ENCODE peak calls at places on chromosome 19, in five cellular contexts. One of them, this sample, is unnamed.

GRCh38 chr19:48878219-48879024 is 6.2 kb downstream of the PPP1R15A start:
- DNase-seq in prostate gland: no peak
- DNase-seq in SK-N-SH: no peak
- DNase-seq in stomach: peak; percentile 59
- DNase-seq in H1: no peak
- DNase-seq in this sample: no peak

GRCh38 chr19:47499371-47499770 is 15.4 kb upstream of the KPTN start:
- DNase-seq in stomach: no peak
- DNase-seq in H1: no peak
- DNase-seq in prostate gland: no peak
- DNase-seq in SK-N-SH: no peak
- DNase-seq in this sample: no peak

GRCh38 chr19:5141278-5141925 is 172.5 kb downstream of the KDM4B start:
- DNase-seq in prostate gland: no peak
- DNase-seq in stomach: no peak
- DNase-seq in SK-N-SH: no peak
- DNase-seq in H1: no peak
- DNase-seq in this sample: no peak

GRCh38 chr19:21532904-21533303 is 27.5 kb downstream of the ZNF429 start:
- DNase-seq in SK-N-SH: no peak
- DNase-seq in H1: no peak
- DNase-seq in stomach: no peak
- DNase-seq in prostate gland: no peak
- DNase-seq in this sample: no peak

GRCh38 chr19:42532881-42533280 is 4.6 kb upstream of the CEACAM1 start:
- DNase-seq in SK-N-SH: no peak
- DNase-seq in prostate gland: no peak
- DNase-seq in stomach: no peak
- DNase-seq in H1: peak; percentile 33
- DNase-seq in this sample: no peak

GRCh38 chr19:57620673-57621348 is 6.8 kb downstream of the ZNF134 start:
- DNase-seq in prostate gland: no peak
- DNase-seq in SK-N-SH: no peak
- DNase-seq in H1: no peak
- DNase-seq in stomach: no peak
- DNase-seq in this sample: no peak

GRCh38 chr19:46126086-46126485 is 1.6 kb upstream of the IGFL3 start:
- DNase-seq in prostate gland: no peak
- DNase-seq in SK-N-SH: no peak
- DNase-seq in stomach: no peak
- DNase-seq in H1: no peak
- DNase-seq in this sample: no peak

GRCh38 chr19:58475714-58476497 is at the start of gene ZNF446:
- DNase-seq in stomach: peak; percentile 97
- DNase-seq in H1: peak; percentile 93
- DNase-seq in SK-N-SH: peak; percentile 94
- DNase-seq in prostate gland: peak; percentile 94
- DNase-seq in this sample: peak; percentile 97

GRCh38 chr19:16200038-16200775 is 2.5 kb downstream of the AP1M1 start:
- DNase-seq in prostate gland: no peak
- DNase-seq in stomach: no peak
- DNase-seq in H1: no peak
- DNase-seq in SK-N-SH: no peak
- DNase-seq in this sample: no peak

GRCh38 chr19:31214086-31214485 is 135.2 kb downstream of the TSHZ3 start:
- DNase-seq in prostate gland: peak; percentile 38
- DNase-seq in stomach: peak; percentile 63
- DNase-seq in H1: no peak
- DNase-seq in SK-N-SH: peak; percentile 27
- DNase-seq in this sample: no peak

GRCh38 chr19:20359933-20360720 is 193.1 kb downstream of the ZNF486 start:
- DNase-seq in prostate gland: peak; percentile 12
- DNase-seq in H1: peak; percentile 88
- DNase-seq in stomach: no peak
- DNase-seq in SK-N-SH: peak; percentile 57
- DNase-seq in this sample: no peak

GRCh38 chr19:42985588-42985987 is 40.7 kb downstream of the PSG11 start:
- DNase-seq in SK-N-SH: no peak
- DNase-seq in stomach: no peak
- DNase-seq in H1: no peak
- DNase-seq in prostate gland: no peak
- DNase-seq in this sample: no peak

GRCh38 chr19:50933640-50934039 is 19.2 kb downstream of the KLK5 start:
- DNase-seq in stomach: no peak
- DNase-seq in prostate gland: no peak
- DNase-seq in H1: no peak
- DNase-seq in SK-N-SH: no peak
- DNase-seq in this sample: no peak

GRCh38 chr19:46659151-46660007 is 1.6 kb downstream of the DACT3 start:
- DNase-seq in prostate gland: no peak
- DNase-seq in H1: peak; percentile 71
- DNase-seq in SK-N-SH: peak; percentile 71
- DNase-seq in stomach: no peak
- DNase-seq in this sample: no peak

GRCh38 chr19:33186431-33186830 is 7.7 kb upstream of the LRP3 start:
- DNase-seq in H1: no peak
- DNase-seq in stomach: no peak
- DNase-seq in prostate gland: no peak
- DNase-seq in SK-N-SH: no peak
- DNase-seq in this sample: no peak

GRCh38 chr19:5623397-5624153 is 692 bp downstream of the SAFB start:
- DNase-seq in stomach: no peak
- DNase-seq in prostate gland: no peak
- DNase-seq in SK-N-SH: peak; percentile 55
- DNase-seq in H1: no peak
- DNase-seq in this sample: no peak

GRCh38 chr19:3458229-3458555 is 22.1 kb downstream of the SMIM24 start:
- DNase-seq in SK-N-SH: no peak
- DNase-seq in prostate gland: no peak
- DNase-seq in H1: no peak
- DNase-seq in stomach: no peak
- DNase-seq in this sample: no peak

GRCh38 chr19:6108721-6109633 is 1.3 kb downstream of the RFX2 start:
- DNase-seq in SK-N-SH: peak; percentile 61
- DNase-seq in prostate gland: peak; percentile 36
- DNase-seq in H1: peak; percentile 54
- DNase-seq in stomach: peak; percentile 32
- DNase-seq in this sample: no peak

GRCh38 chr19:5191091-5191490 is 149.5 kb downstream of the PTPRS start:
- DNase-seq in stomach: no peak
- DNase-seq in H1: no peak
- DNase-seq in prostate gland: no peak
- DNase-seq in SK-N-SH: no peak
- DNase-seq in this sample: no peak

GRCh38 chr19:31348416-31349159 is 648 bp downstream of the TSHZ3 start:
- DNase-seq in stomach: no peak
- DNase-seq in SK-N-SH: peak; percentile 56
- DNase-seq in H1: peak; percentile 54
- DNase-seq in prostate gland: peak; percentile 24
- DNase-seq in this sample: no peak

GRCh38 chr19:13044160-13044853 is 49.0 kb downstream of the NFIX start:
- DNase-seq in H1: no peak
- DNase-seq in prostate gland: no peak
- DNase-seq in SK-N-SH: no peak
- DNase-seq in stomach: no peak
- DNase-seq in this sample: no peak

GRCh38 chr19:45781282-45782161 is 768 bp downstream of the DMPK start:
- DNase-seq in SK-N-SH: no peak
- DNase-seq in H1: no peak
- DNase-seq in stomach: peak; percentile 72
- DNase-seq in prostate gland: peak; percentile 52
- DNase-seq in this sample: no peak

GRCh38 chr19:19661675-19662251 is 1.7 kb downstream of the ATP13A1 start:
- DNase-seq in prostate gland: no peak
- DNase-seq in SK-N-SH: peak; percentile 60
- DNase-seq in stomach: no peak
- DNase-seq in H1: peak; percentile 30
- DNase-seq in this sample: peak; percentile 75

GRCh38 chr19:35756373-35757230 is at the start of gene HSPB6:
- DNase-seq in stomach: peak; percentile 35
- DNase-seq in prostate gland: no peak
- DNase-seq in H1: no peak
- DNase-seq in SK-N-SH: no peak
- DNase-seq in this sample: peak; percentile 92

GRCh38 chr19:48424694-48425219 is 21.0 kb upstream of the GRWD1 start:
- DNase-seq in SK-N-SH: no peak
- DNase-seq in H1: no peak
- DNase-seq in stomach: no peak
- DNase-seq in prostate gland: no peak
- DNase-seq in this sample: no peak

GRCh38 chr19:18610556-18611326 is 1.9 kb upstream of the TMEM59L start:
- DNase-seq in SK-N-SH: peak; percentile 43
- DNase-seq in stomach: no peak
- DNase-seq in prostate gland: no peak
- DNase-seq in H1: peak; percentile 66
- DNase-seq in this sample: no peak
- TF ChIP-seq POLR2AphosphoS5 in SK-N-SH: no peak
- TF ChIP-seq POLR2AphosphoS5 in stomach: no peak
- TF ChIP-seq POLR2AphosphoS5 in prostate gland: no peak
- TF ChIP-seq POLR2AphosphoS5 in H1: no peak
- TF ChIP-seq POLR2AphosphoS5 in this sample: no peak

DNA sequence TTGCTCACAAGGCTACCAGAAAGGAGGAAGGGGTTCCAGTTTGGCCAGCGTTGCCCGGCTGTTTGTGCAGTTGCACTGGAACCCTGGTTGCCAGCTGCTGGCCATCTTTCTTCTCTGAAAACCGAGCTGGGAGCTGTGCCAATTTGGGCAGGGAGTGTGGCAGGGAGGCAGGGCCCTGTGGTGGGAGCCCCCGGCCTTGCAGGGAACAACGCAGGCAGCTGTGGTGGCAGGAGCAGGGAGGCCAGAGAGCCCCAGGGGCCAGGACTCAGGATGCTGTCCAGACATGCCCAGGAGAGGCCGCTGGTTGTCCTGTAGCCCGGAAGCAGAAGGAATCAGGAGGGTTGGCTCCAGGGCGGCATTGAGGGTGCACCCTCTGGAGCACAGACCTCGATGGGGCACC is 4.8 kb downstream of the KMT5C start:
- DNase-seq in stomach: no peak
- DNase-seq in H1: no peak
- DNase-seq in prostate gland: no peak
- DNase-seq in SK-N-SH: peak; percentile 91
- DNase-seq in this sample: no peak
- H3K4me1 ChIP-seq in stomach: peaks cover 37% of the 10 kb centered on the region
- H3K4me1 ChIP-seq in H1: peaks cover 35% of the 10 kb centered on the region
- H3K4me1 ChIP-seq in prostate gland: peaks cover 3% of the 10 kb centered on the region
- H3K4me1 ChIP-seq in SK-N-SH: no peaks in the 10 kb centered on the region
- H3K4me1 ChIP-seq in this sample: peaks cover 28% of the 10 kb centered on the region

GRCh38 chr19:38974599-38975213 is 836 bp downstream of the FBXO17 start:
- DNase-seq in SK-N-SH: peak; percentile 34
- DNase-seq in stomach: no peak
- DNase-seq in H1: no peak
- DNase-seq in prostate gland: no peak
- DNase-seq in this sample: no peak

GRCh38 chr19:38975861-38976271 is 324 bp upstream of the FBXO17 start:
- DNase-seq in prostate gland: peak; percentile 8
- DNase-seq in SK-N-SH: no peak
- DNase-seq in H1: peak; percentile 68
- DNase-seq in stomach: no peak
- DNase-seq in this sample: no peak

GRCh38 chr19:38971672-38972071 is 3.9 kb downstream of the FBXO17 start:
- DNase-seq in H1: no peak
- DNase-seq in prostate gland: no peak
- DNase-seq in stomach: no peak
- DNase-seq in SK-N-SH: no peak
- DNase-seq in this sample: no peak

GRCh38 chr19:38975214-38975860 is at the start of gene FBXO17:
- DNase-seq in stomach: peak; percentile 44
- DNase-seq in prostate gland: peak; percentile 42
- DNase-seq in SK-N-SH: peak; percentile 90
- DNase-seq in H1: peak; percentile 84
- DNase-seq in this sample: no peak

DNA sequence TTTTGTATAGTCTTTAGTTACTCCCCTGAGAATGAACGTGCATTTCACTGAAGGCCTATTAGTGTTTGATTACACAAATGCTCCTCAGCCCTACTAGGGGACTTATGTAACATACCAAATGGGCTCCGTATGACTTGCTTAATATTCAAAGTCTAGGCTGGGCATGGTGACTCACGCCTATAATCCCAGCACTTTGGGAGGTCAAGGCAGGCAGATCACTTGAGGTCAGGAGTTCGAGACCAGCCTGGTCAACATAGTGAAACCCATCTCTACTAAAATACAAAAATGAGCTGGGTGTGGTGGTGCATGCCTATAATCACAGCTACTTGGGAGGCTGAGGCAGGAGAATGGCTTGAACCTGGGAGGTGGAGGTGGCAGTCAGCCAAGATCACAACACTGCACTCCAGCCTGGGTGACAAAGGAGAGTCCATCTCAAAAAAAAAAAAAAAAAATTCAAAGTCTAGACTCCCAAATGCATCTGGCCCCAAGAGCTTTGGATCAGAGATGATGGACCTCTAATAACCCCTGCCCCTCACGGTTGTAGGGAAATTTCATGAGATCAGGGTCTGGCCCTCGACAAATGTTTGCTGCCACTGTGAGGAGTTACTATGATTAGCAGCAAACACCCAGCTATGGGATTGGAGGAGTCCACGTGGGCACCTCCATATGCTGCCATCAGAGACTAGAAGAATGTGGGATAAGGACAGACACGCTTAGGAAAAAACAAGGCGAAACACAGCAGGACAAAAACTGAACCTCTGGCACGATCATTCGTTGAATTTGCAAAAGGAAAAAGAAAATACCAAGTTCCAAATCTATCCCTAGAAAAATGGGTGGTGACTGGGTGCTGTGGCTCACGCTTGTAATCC is 4.6 kb downstream of the FBXO17 start:
- DNase-seq in stomach: no peak
- DNase-seq in H1: no peak
- DNase-seq in prostate gland: no peak
- DNase-seq in SK-N-SH: no peak
- DNase-seq in this sample: no peak
- TF ChIP-seq POLR2AphosphoS5 in stomach: no peak
- TF ChIP-seq POLR2AphosphoS5 in H1: no peak
- TF ChIP-seq POLR2AphosphoS5 in prostate gland: no peak
- TF ChIP-seq POLR2AphosphoS5 in SK-N-SH: no peak
- TF ChIP-seq POLR2AphosphoS5 in this sample: no peak

GRCh38 chr19:17409990-17410389 is 4.6 kb upstream of the BST2 start:
- DNase-seq in SK-N-SH: no peak
- DNase-seq in stomach: no peak
- DNase-seq in H1: no peak
- DNase-seq in prostate gland: no peak
- DNase-seq in this sample: no peak
- H3K4me1 ChIP-seq in SK-N-SH: no peaks in the 10 kb centered on the region
- H3K4me1 ChIP-seq in stomach: peaks cover 31% of the 10 kb centered on the region
- H3K4me1 ChIP-seq in H1: peaks cover 14% of the 10 kb centered on the region
- H3K4me1 ChIP-seq in prostate gland: no peaks in the 10 kb centered on the region
- H3K4me1 ChIP-seq in this sample: peaks cover 12% of the 10 kb centered on the region

GRCh38 chr19:40610396-40611064 is 9.4 kb downstream of the LTBP4 start:
- DNase-seq in stomach: peak; percentile 77
- DNase-seq in SK-N-SH: peak; percentile 90
- DNase-seq in H1: no peak
- DNase-seq in prostate gland: no peak
- DNase-seq in this sample: no peak
- TF ChIP-seq POLR2AphosphoS5 in stomach: no peak
- TF ChIP-seq POLR2AphosphoS5 in SK-N-SH: no peak
- TF ChIP-seq POLR2AphosphoS5 in H1: no peak
- TF ChIP-seq POLR2AphosphoS5 in prostate gland: no peak
- TF ChIP-seq POLR2AphosphoS5 in this sample: no peak